ENCODE peak calls at places on chromosomes 16 and 17, in five cellular contexts. H is left cardiac atrium; Z is stimulated activated naive CD8-positive, alpha-beta T cell treated with anti-CD3 and anti-CD28 coated beads, Interleukin-15, Interleukin-2, amounts not matched to agents 100 U/mL and 50 U/mL, for 24 hours; O is T-cell; V is naive B cell. I is an unnamed sample.

GRCh38 chr17:12507046-12507445 is 158.6 kb upstream of the MYOCD start:
- ATAC-seq in H (no peak), Z (no peak), O (no peak), V (no peak), I (no peak)

GRCh38 chr16:82633964-82634600 is 7.3 kb downstream of the CDH13 start:
- ATAC-seq in H (peak; percentile 42), Z (no peak), O (no peak), V (no peak), I (no peak)

GRCh38 chr17:41595585-41595984 is 8.9 kb upstream of the KRT14 start:
- ATAC-seq in H (no peak), Z (no peak), O (no peak), V (no peak), I (no peak)

GRCh38 chr17:75490173-75490743 is 25.1 kb downstream of the CASKIN2 start:
- ATAC-seq in H (peak; percentile 15), Z (no peak), O (no peak), V (no peak), I (no peak)

GRCh38 chr16:5025171-5025632 is 8.5 kb downstream of the NAGPA start:
- ATAC-seq in H (peak; percentile 45), Z (no peak), O (no peak), V (no peak), I (no peak)

GRCh38 chr16:14291941-14292825 is 221.1 kb downstream of the MRTFB start:
- ATAC-seq in H (no peak), Z (no peak), O (no peak), V (no peak), I (no peak)

GRCh38 chr17:47916489-47917208 is 20.6 kb downstream of the SP2 start:
- ATAC-seq in H (no peak), Z (no peak), O (no peak), V (no peak), I (no peak)

GRCh38 chr17:45265823-45266222 is 3.9 kb upstream of the SPATA32 start:
- ATAC-seq in H (no peak), Z (no peak), O (no peak), V (no peak), I (no peak)

GRCh38 chr17:44108440-44109311 is 14.8 kb downstream of the HDAC5 start:
- ATAC-seq in H (peak; percentile 75), Z (no peak), O (no peak), V (no peak), I (no peak)

GRCh38 chr16:8814095-8814806 is 16.6 kb downstream of the PMM2 start:
- ATAC-seq in H (no peak), Z (peak; percentile 68), O (no peak), V (no peak), I (peak; percentile 75)

GRCh38 chr16:12758031-12758669 is 45.5 kb downstream of the CPPED1 start:
- ATAC-seq in H (no peak), Z (no peak), O (no peak), V (no peak), I (no peak)

GRCh38 chr16:72111653-72112451 is 18.2 kb downstream of the DHX38 start:
- ATAC-seq in H (no peak), Z (no peak), O (no peak), V (no peak), I (no peak)

GRCh38 chr17:9472541-9472940 is 103.1 kb downstream of the STX8 start:
- ATAC-seq in H (no peak), Z (no peak), O (no peak), V (no peak), I (no peak)

GRCh38 chr17:75875182-75875939 is 3.0 kb downstream of the TRIM47 start:
- ATAC-seq in H (no peak), Z (no peak), O (no peak), V (no peak), I (no peak)

GRCh38 chr17:59362811-59363205 is 31.4 kb downstream of the YPEL2 start:
- ATAC-seq in H (no peak), Z (no peak), O (peak; percentile 29), V (peak; percentile 16), I (no peak)

GRCh38 chr16:11916524-11917285 is 949 bp upstream of the GSPT1 start:
- ATAC-seq in H (no peak), Z (no peak), O (no peak), V (no peak), I (no peak)

GRCh38 chr17:2776589-2777241 is 19.5 kb upstream of the RAP1GAP2 start:
- ATAC-seq in H (peak; percentile 29), Z (peak; percentile 15), O (peak; percentile 70), V (peak; percentile 68), I (peak; percentile 37)

GRCh38 chr17:13003454-13003851 is 14.4 kb downstream of the ELAC2 start:
- ATAC-seq in H (no peak), Z (peak; percentile 28), O (peak; percentile 8), V (no peak), I (peak; percentile 39)

GRCh38 chr16:50279142-50279865 is 13.0 kb downstream of the ADCY7 start:
- ATAC-seq in H (no peak), Z (no peak), O (no peak), V (no peak), I (no peak)

GRCh38 chr17:12053552-12053951 is 32.9 kb downstream of the MAP2K4 start:
- ATAC-seq in H (no peak), Z (no peak), O (peak; percentile 42), V (no peak), I (no peak)

GRCh38 chr16:27113341-27113841 is 46.7 kb downstream of the C16orf82 start:
- ATAC-seq in H (no peak), Z (peak; percentile 11), O (no peak), V (peak; percentile 95), I (peak; percentile 95)

GRCh38 chr16:46885960-46886763 is 2.0 kb downstream of the GPT2 start:
- ATAC-seq in H (peak; percentile 12), Z (no peak), O (no peak), V (no peak), I (no peak)

GRCh38 chr17:19440421-19440820 is 29.4 kb downstream of the RNF112 start:
- ATAC-seq in H (no peak), Z (no peak), O (no peak), V (no peak), I (no peak)

GRCh38 chr16:25265968-25266367 is 8.3 kb upstream of the ZKSCAN2 start:
- ATAC-seq in H (no peak), Z (no peak), O (no peak), V (no peak), I (no peak)

GRCh38 chr17:16250635-16251034 is 33.6 kb downstream of the PIGL start:
- ATAC-seq in H (no peak), Z (peak; percentile 59), O (no peak), V (no peak), I (no peak)

GRCh38 chr17:5526821-5527598 is 40.6 kb downstream of the MIS12 start:
- ATAC-seq in H (peak; percentile 88), Z (peak; percentile 98), O (no peak), V (no peak), I (peak; percentile 78)

GRCh38 chr17:50790619-50791018 is 23.3 kb upstream of the ANKRD40CL start:
- ATAC-seq in H (peak; percentile 44), Z (no peak), O (no peak), V (no peak), I (no peak)

GRCh38 chr16:49620868-49621239 is 235.1 kb downstream of the ZNF423 start:
- ATAC-seq in H (peak; percentile 32), Z (no peak), O (no peak), V (no peak), I (no peak)

GRCh38 chr17:32150358-32150757 is 8.1 kb downstream of the RHOT1 start:
- ATAC-seq in H (no peak), Z (no peak), O (no peak), V (no peak), I (no peak)

GRCh38 chr17:58643147-58643546 is 48.7 kb downstream of the TEX14 start:
- ATAC-seq in H (no peak), Z (no peak), O (no peak), V (no peak), I (no peak)

GRCh38 chr17:43771463-43771862 is 7.3 kb downstream of the DUSP3 start:
- ATAC-seq in H (no peak), Z (no peak), O (no peak), V (no peak), I (no peak)

GRCh38 chr17:37048806-37049205 is 100.1 kb downstream of the AATF start:
- ATAC-seq in H (no peak), Z (no peak), O (no peak), V (no peak), I (no peak)

GRCh38 chr17:5380491-5381135 is 38.8 kb downstream of the NUP88 start:
- ATAC-seq in H (peak; percentile 50), Z (no peak), O (no peak), V (no peak), I (no peak)

GRCh38 chr16:68072038-68072695 is 13.0 kb upstream of the NFATC3 start:
- ATAC-seq in H (peak; percentile 31), Z (no peak), O (no peak), V (no peak), I (no peak)

I was measured in stimulated activated memory B cell treated with anti-CD40 and anti-IgM and Interleukin-4, amounts not matched to agents 10 μg/mL and 1 μg/mL and 100 μg/mL, for 72 hours.